ENCODE peak calls at places on chromosomes 1 and 21, in seven cellular contexts. A is SK-N-SH, H is HCT116, N is IMR-90, P is GM23248, B is H1, L is DND-41. X is an unnamed sample.

GRCh38 chr21:20882462-20883415 is 115.5 kb upstream of the NCAM2 start:
- DNase-seq in H (peak), L (peak), P (peak), A (peak), N (peak), B (peak), X (peak)

GRCh38 chr1:44038876-44039657 is 7.8 kb upstream of the SLC6A9 start:
- DNase-seq in H (no peak), N (peak), L (no peak), P (peak), B (no peak), A (no peak), X (no peak)

GRCh38 chr1:195958131-195958530 is 650.1 kb downstream of the KCNT2 start:
- DNase-seq in H (no peak), L (no peak), B (no peak), N (no peak), P (no peak), A (no peak), X (no peak)

GRCh38 chr1:60947367-60947766 is 135.0 kb upstream of the NFIA start:
- DNase-seq in L (no peak), B (no peak), A (no peak), P (no peak), H (no peak), N (no peak), X (no peak)

GRCh38 chr1:1357871-1358432 is 403 bp downstream of the MXRA8 start:
- DNase-seq in N (peak), B (no peak), A (no peak), L (no peak), H (no peak), P (peak), X (peak)

GRCh38 chr1:55081188-55081904 is 42.0 kb downstream of the PCSK9 start:
- DNase-seq in L (no peak), P (peak), A (no peak), H (no peak), N (peak), B (no peak), X (peak)

GRCh38 chr1:62325076-62325475 is 5.8 kb upstream of the KANK4 start:
- DNase-seq in N (peak), P (peak), B (no peak), L (no peak), A (no peak), H (no peak), X (no peak)

GRCh38 chr1:234856719-234857310 is 246.8 kb upstream of the IRF2BP2 start:
- DNase-seq in A (no peak), H (no peak), N (no peak), B (no peak), L (no peak), P (no peak), X (peak)

GRCh38 chr1:194394676-194395075 is 1208.3 kb upstream of the B3GALT2 start:
- DNase-seq in H (no peak), L (no peak), N (no peak), B (no peak), P (no peak), A (no peak), X (no peak)

GRCh38 chr1:118337346-118337745 is 152.3 kb upstream of the SPAG17 start:
- DNase-seq in P (peak), H (no peak), N (no peak), A (no peak), L (no peak), B (no peak), X (no peak)

GRCh38 chr1:234628099-234628498 is 18.1 kb upstream of the IRF2BP2 start:
- DNase-seq in N (peak), B (no peak), H (no peak), L (no peak), A (no peak), P (peak), X (no peak)

GRCh38 chr1:27630859-27631491 is 4.0 kb downstream of the FGR start:
- DNase-seq in H (no peak), A (no peak), P (no peak), N (no peak), L (peak), B (no peak), X (peak)

GRCh38 chr1:234722904-234723588 is 113.1 kb upstream of the IRF2BP2 start:
- DNase-seq in L (peak), N (peak), H (peak), A (peak), P (peak), B (no peak), X (peak)

GRCh38 chr1:29651684-29652665 is 415.7 kb downstream of the PTPRU start:
- DNase-seq in H (no peak), A (peak), B (peak), P (peak), N (no peak), L (no peak), X (peak)

GRCh38 chr1:218878369-218878768 is 295.3 kb upstream of the LYPLAL1 start:
- DNase-seq in L (no peak), B (no peak), H (no peak), P (peak), A (no peak), N (peak), X (no peak)

GRCh38 chr1:200634449-200635122 is 14.0 kb upstream of the KIF14 start:
- DNase-seq in N (no peak), B (no peak), L (no peak), A (no peak), H (no peak), P (no peak), X (no peak)

GRCh38 chr1:87766737-87767136 is 438.1 kb downstream of the LMO4 start:
- DNase-seq in N (peak), B (no peak), P (peak), L (no peak), H (no peak), A (no peak), X (no peak)

GRCh38 chr1:110188116-110188618 is 21.9 kb upstream of the KCNC4 start:
- DNase-seq in B (no peak), L (no peak), H (no peak), A (peak), N (peak), P (peak), X (no peak)

GRCh38 chr1:109274533-109275476 is 8.1 kb downstream of the PSRC1 start:
- DNase-seq in A (peak), L (no peak), P (peak), N (peak), H (peak), B (no peak), X (peak)

GRCh38 chr1:18927082-18927653 is 24.8 kb upstream of the ALDH4A1 start:
- DNase-seq in N (no peak), P (no peak), L (peak), B (no peak), A (no peak), H (no peak), X (no peak)

GRCh38 chr1:45928486-45929205 is 125.2 kb downstream of the MAST2 start:
- DNase-seq in H (no peak), L (peak), P (peak), B (no peak), A (no peak), N (peak), X (peak)

DNA sequence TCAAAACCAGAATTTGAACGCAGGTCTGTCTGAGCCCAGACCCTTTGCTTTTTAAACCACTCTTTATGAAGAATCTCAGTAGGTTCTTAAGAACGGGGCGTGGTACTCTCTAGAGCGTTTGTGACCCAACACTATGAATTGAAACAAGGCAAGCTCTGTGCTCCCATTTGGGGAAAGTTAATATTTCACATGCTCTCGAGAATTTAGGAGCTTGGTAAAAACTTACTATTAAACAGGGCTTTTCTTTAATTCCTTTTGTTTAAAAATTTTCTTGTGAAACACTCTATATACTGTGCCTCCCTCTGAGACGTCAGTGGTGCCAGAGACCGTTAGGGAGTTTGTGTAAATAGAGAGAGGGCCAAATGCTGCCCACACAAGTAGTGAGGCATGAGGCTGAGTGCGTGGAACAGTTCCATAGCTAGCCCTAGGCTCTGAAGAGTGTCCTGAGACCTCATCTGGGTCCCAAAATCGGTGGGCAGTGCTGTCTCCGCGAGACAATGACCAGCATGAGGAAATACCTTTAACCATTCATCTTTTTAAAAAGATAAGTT is 144.7 kb downstream of the ROR1 start:
- DNase-seq in L (no peak), A (no peak), N (no peak), B (no peak), H (no peak), P (peak), X (no peak)
- H3K27ac ChIP-seq in L (no peak), A (peak), N (no peak), B (no peak), H (no peak), P (no peak), X (no peak)

GRCh38 chr1:248788327-248788726 is 32.8 kb upstream of the LYPD8 start:
- DNase-seq in L (no peak), A (no peak), P (no peak), N (no peak), B (no peak), H (no peak), X (no peak)
- H3K9ac ChIP-seq in L (no peak), A (no peak), P (no peak), N (no peak), B (no peak), H (no peak), X (no peak)

DNA sequence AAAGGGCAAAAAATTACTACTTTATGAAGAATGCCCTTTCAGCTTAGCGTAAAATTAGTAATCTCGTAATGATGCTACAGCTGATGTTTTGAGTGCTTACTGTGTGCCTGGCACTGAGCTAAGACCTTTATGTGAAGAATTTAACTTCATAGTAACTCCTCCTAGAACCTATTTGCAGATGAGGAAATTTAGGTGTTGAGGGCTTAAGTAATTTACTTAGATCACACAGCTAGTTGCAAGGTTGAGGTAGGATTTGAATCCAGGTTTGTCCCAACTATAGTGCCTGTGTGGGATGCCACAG is 1.4 kb downstream of the ZMYM4 start:
- DNase-seq in A (no peak), N (no peak), B (no peak), L (no peak), P (no peak), H (no peak), X (no peak)
- H3K4me3 ChIP-seq in A (peak), N (peak), B (peak), L (peak), P (peak), H (peak), X (peak)

GRCh38 chr1:11729155-11729497 is 6.8 kb upstream of the AGTRAP start:
- DNase-seq in B (no peak), N (no peak), P (no peak), A (no peak), L (no peak), H (no peak), X (no peak)

GRCh38 chr1:11731719-11732283 is 4.1 kb upstream of the AGTRAP start:
- DNase-seq in H (no peak), A (no peak), L (peak), N (peak), B (peak), P (peak), X (peak)

GRCh38 chr1:11729498-11730428 is 6.2 kb upstream of the AGTRAP start:
- DNase-seq in H (no peak), N (no peak), B (no peak), L (no peak), P (no peak), A (no peak), X (peak)

GRCh38 chr1:11728126-11728806 is 7.7 kb upstream of the AGTRAP start:
- DNase-seq in N (no peak), B (no peak), P (peak), L (no peak), A (no peak), H (no peak), X (no peak)

DNA sequence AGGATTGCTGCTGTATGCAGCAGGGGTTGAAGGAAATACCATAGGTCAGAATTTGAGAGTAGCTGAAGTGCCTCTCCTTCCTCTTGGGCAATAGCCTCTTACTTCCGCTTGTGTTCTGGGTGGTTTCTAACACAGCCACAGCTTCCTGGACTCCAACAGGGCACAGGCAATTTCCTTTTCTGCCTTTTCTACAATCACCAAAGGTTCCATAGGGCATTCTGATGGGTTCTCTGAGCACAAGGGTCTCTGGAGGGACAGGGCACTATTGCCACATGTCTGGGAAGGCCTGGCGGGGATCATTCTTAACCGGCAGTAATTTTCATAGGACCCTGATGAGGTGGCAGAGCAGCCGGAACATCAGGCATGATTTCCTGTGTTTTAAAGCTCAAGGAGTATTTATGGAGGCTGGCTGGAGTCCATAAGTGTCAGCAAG is 5.5 kb upstream of the AGTRAP start:
- DNase-seq in N (peak), A (no peak), P (peak), L (peak), H (no peak), B (no peak), X (no peak)
- H3K27ac ChIP-seq in N (peak), A (no peak), P (peak), L (peak), H (no peak), B (no peak), X (no peak)

X was measured in endodermal cell.